ENCODE peak calls at places on chromosomes 13 and 19, in four cellular contexts. One of them, this sample, is unnamed.

GRCh38 chr19:17761148-17761547 is 9.9 kb downstream of the FCHO1 start:
- DNase-seq in K562: no peak
- DNase-seq in GM12878: no peak
- DNase-seq in IMR-90: no peak
- DNase-seq in this sample: no peak

GRCh38 chr13:68697551-68697950 is 1410.1 kb upstream of the ATXN8OS start:
- DNase-seq in IMR-90: no peak
- DNase-seq in K562: peak; percentile 48
- DNase-seq in GM12878: no peak
- DNase-seq in this sample: no peak

GRCh38 chr13:113951246-113951999 is 22.5 kb downstream of the C13orf46 start:
- DNase-seq in GM12878: no peak
- DNase-seq in IMR-90: peak; percentile 45
- DNase-seq in K562: peak; percentile 85
- DNase-seq in this sample: peak; percentile 56

GRCh38 chr13:92074658-92075057 is 676.2 kb downstream of the GPC5 start:
- DNase-seq in IMR-90: no peak
- DNase-seq in GM12878: no peak
- DNase-seq in K562: no peak
- DNase-seq in this sample: no peak

GRCh38 chr13:111398715-111399299 is 78.4 kb downstream of the TEX29 start:
- DNase-seq in GM12878: no peak
- DNase-seq in IMR-90: no peak
- DNase-seq in K562: peak; percentile 18
- DNase-seq in this sample: no peak

GRCh38 chr13:79771493-79771892 is 290.5 kb downstream of the NDFIP2 start:
- DNase-seq in K562: no peak
- DNase-seq in IMR-90: no peak
- DNase-seq in GM12878: no peak
- DNase-seq in this sample: no peak

GRCh38 chr13:108263961-108264360 is 5.6 kb upstream of the TNFSF13B start:
- DNase-seq in GM12878: no peak
- DNase-seq in K562: no peak
- DNase-seq in IMR-90: no peak
- DNase-seq in this sample: no peak

GRCh38 chr19:43474986-43475705 is 9.7 kb upstream of the LYPD3 start:
- DNase-seq in GM12878: no peak
- DNase-seq in K562: peak; percentile 98
- DNase-seq in IMR-90: peak; percentile 97
- DNase-seq in this sample: peak; percentile 95

GRCh38 chr13:113991676-113992179 is 17.9 kb upstream of the C13orf46 start:
- DNase-seq in GM12878: no peak
- DNase-seq in IMR-90: no peak
- DNase-seq in K562: no peak
- DNase-seq in this sample: no peak

DNA sequence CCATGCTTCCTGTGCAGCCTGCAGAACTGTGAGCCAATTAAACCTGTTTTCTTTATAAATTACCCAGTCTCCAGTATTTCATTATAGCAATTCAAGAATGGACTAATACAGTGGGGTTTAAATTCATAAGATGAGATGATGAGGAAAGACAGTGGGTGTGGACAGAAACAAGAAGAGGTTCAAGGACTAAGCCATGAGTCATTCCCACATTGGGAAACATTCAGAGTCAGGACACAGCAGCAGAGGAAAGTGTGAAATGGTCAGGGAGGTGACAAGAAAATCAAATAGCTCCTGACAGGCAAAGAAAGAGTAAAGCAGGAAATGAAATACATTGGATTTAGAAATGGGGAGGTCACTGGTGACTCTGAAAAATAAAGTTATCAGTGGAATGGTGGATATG is 9.1 kb downstream of the ZNF841 start:
- DNase-seq in K562: no peak
- DNase-seq in IMR-90: peak; percentile 30
- DNase-seq in GM12878: no peak
- DNase-seq in this sample: no peak
- H3K4me3 ChIP-seq in K562: no peak overlapping the region
- H3K4me3 ChIP-seq in IMR-90: no peak overlapping the region
- H3K4me3 ChIP-seq in GM12878: no peak overlapping the region
- H3K4me3 ChIP-seq in this sample: no peak overlapping the region

DNA sequence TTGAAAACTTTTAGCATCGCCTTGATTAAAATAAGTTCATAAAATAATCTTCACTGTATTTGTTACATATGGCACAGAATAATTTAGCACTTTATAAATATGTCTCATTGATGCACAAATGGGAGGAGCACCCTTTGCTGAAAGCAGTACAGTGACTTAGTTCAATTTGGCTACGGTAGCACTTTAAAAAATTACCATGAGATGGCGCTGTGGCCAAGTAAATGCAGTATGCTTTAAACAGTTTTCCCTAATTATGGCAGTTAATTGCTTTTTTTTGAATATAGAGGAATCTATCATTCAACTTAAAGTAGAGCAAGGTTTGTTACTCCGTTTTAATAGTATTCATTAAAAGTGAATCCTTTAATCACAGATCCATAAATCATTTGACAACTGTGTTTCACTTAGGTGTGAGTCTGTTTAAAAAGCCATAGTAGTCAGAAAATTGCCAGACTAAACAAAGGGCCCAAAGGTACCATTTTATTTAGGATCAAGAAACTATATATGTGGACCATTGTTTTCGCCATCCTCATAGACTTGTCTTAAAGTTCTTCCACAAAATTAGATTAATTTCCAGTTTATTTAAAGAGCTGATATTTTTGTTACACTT is 34.7 kb upstream of the ESD start:
- DNase-seq in GM12878: no peak
- DNase-seq in K562: peak; percentile 10
- DNase-seq in IMR-90: peak; percentile 58
- DNase-seq in this sample: peak; percentile 60
- TF ChIP-seq FOS in GM12878: no peak
- TF ChIP-seq FOS in K562: no peak
- TF ChIP-seq FOS in IMR-90: no peak
- TF ChIP-seq FOS in this sample: no peak

GRCh38 chr19:2051771-2052704 is 994 bp upstream of the MKNK2 start:
- DNase-seq in K562: no peak
- DNase-seq in GM12878: peak; percentile 72
- DNase-seq in IMR-90: no peak
- DNase-seq in this sample: no peak
- H3K4me3 ChIP-seq in K562: peak overlapping the region; percentile 90
- H3K4me3 ChIP-seq in GM12878: peak overlapping the region; percentile 37
- H3K4me3 ChIP-seq in IMR-90: no peak overlapping the region
- H3K4me3 ChIP-seq in this sample: no peak overlapping the region

GRCh38 chr19:2950286-2951124 is 5.7 kb upstream of the ZNF77 start:
- DNase-seq in IMR-90: peak; percentile 99
- DNase-seq in GM12878: peak; percentile 99
- DNase-seq in K562: peak; percentile 99
- DNase-seq in this sample: peak; percentile 100
- TF ChIP-seq FOS in IMR-90: no peak
- TF ChIP-seq FOS in GM12878: no peak
- TF ChIP-seq FOS in K562: peak; percentile 75
- TF ChIP-seq FOS in this sample: peak; percentile 2

DNA sequence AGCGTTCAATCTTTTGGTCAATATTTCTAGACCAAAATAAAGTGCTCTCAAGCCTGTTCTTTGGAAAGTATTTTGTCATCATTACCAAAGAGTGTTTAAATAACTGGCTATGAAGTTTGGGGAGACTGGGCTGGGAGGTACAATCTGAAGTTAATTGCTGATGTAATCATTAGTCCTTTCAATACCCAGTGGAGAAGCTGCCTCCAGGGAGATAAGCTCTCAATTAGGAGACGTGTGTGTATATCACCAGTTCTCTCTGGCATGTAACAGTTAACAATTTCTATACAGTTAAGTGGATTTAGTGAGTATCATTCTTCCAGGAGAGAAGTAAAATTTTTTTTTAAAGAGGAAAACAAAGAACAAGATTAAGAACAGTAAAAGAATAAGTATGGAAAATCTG is 1.4 kb downstream of the COL4A1 start:
- DNase-seq in IMR-90: no peak
- DNase-seq in K562: no peak
- DNase-seq in GM12878: no peak
- DNase-seq in this sample: no peak
- H3K4me3 ChIP-seq in IMR-90: peak overlapping the region; percentile 84
- H3K4me3 ChIP-seq in K562: no peak overlapping the region
- H3K4me3 ChIP-seq in GM12878: no peak overlapping the region
- H3K4me3 ChIP-seq in this sample: peak overlapping the region; percentile 64

DNA sequence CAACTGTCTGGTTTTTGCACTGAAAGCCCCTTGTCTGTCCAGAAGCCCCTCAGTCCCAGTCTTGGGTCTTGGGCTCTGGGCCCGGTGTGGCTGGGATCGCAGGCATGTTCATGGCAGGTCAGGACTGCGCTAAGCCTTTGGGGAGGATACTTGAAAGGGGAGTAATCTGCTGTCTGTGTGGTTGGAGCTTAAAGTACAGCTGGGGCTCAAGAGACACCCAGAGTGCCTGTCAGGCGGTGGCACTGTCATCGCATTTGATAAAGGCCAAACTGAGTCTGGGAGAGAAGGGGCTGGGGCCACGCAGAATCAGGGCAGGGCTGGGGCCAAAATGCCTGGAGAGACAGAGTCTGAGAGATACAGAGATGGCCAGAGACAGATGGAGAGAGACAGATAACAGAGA is 4.2 kb upstream of the CILP2 start:
- DNase-seq in K562: no peak
- DNase-seq in IMR-90: no peak
- DNase-seq in GM12878: no peak
- DNase-seq in this sample: no peak
- TF ChIP-seq FOS in K562: no peak
- TF ChIP-seq FOS in IMR-90: no peak
- TF ChIP-seq FOS in GM12878: no peak
- TF ChIP-seq FOS in this sample: no peak

GRCh38 chr13:78608705-78609463 is 5.5 kb upstream of the POU4F1 start:
- DNase-seq in GM12878: no peak
- DNase-seq in IMR-90: no peak
- DNase-seq in K562: no peak
- DNase-seq in this sample: peak; percentile 28
- H3K4me3 ChIP-seq in GM12878: peak overlapping the region; percentile 64
- H3K4me3 ChIP-seq in IMR-90: peak overlapping the region; percentile 42
- H3K4me3 ChIP-seq in K562: no peak overlapping the region
- H3K4me3 ChIP-seq in this sample: peak overlapping the region; percentile 43

GRCh38 chr19:40530091-40530901 is 46.4 kb upstream of the SHKBP1 start:
- DNase-seq in K562: peak; percentile 91
- DNase-seq in GM12878: no peak
- DNase-seq in IMR-90: no peak
- DNase-seq in this sample: no peak

GRCh38 chr19:40528533-40529092 is 48.1 kb upstream of the SHKBP1 start:
- DNase-seq in GM12878: no peak
- DNase-seq in IMR-90: no peak
- DNase-seq in K562: no peak
- DNase-seq in this sample: no peak

GRCh38 chr19:40529093-40529954 is 47.3 kb upstream of the SHKBP1 start:
- DNase-seq in GM12878: peak; percentile 57
- DNase-seq in K562: peak; percentile 97
- DNase-seq in IMR-90: peak; percentile 61
- DNase-seq in this sample: peak; percentile 87

GRCh38 chr19:40525234-40526051 is 51.2 kb upstream of the SHKBP1 start:
- DNase-seq in IMR-90: no peak
- DNase-seq in GM12878: no peak
- DNase-seq in K562: peak; percentile 38
- DNase-seq in this sample: no peak

DNA sequence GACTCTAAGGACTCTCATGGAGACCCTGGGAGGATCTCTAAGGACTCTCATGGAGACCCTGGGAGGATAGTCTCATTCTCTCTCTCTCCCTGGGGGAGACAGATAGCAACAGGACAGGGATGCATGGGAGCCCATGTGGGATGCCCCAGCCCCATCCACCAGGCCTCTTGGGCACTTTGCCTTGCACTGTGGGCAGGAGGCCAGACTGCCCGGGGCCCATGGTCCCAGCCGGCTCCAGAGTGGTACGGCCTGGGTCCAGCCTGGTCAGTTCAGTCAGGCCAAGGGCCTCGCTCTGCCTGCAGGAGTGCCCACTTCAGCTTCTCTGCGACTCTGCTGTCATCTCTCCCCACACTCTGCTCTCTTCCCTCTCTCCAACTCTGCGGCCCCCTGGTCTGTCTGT is 48.6 kb upstream of the SHKBP1 start:
- DNase-seq in K562: no peak
- DNase-seq in GM12878: no peak
- DNase-seq in IMR-90: no peak
- DNase-seq in this sample: no peak
- TF ChIP-seq FOS in K562: no peak
- TF ChIP-seq FOS in GM12878: no peak
- TF ChIP-seq FOS in IMR-90: no peak
- TF ChIP-seq FOS in this sample: no peak

DNA sequence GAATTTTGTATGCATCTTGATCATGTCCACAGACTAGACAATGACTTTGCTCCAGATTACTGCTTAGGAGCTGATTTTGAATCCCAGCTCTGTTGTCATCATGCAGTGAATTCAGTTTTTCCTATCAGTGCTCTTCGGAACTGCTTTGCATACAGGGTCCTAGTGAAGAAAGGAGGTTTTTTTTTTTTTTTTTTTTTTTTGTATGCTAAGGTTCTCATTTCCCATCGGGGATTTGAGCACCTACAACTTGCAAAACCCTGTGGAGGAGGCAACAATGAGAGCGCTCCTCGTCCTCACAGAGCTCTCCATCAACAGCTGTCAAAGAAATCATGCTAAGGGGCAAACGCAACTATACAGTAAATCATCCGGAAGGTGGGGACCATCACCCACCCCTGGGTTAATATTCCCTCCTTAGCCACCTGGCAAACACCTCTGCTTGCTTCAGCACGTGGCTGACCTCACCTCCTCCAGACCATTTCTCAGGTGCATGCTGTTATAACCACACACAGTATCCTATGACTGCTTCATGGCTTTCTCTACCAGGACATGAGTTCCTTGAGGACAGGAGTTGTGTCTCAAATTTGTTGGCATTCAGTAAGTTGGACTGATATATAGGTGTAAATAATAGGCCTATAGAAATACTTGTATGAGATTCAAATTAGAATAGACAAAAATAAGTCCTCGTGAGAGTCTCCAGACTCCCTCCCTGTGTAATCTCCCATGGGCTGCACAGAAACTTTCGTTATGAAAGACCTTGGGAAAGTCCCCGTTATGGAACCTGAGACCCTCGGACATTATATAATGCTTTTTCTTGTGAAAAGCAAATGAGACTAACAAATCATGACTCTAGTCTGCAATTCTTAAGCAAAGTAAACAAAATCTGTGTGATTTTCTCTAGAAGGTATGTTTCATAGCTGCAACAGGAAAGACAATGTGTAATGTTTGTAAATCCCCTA is 113.8 kb downstream of the KATNAL1 start:
- DNase-seq in K562: no peak
- DNase-seq in GM12878: peak; percentile 63
- DNase-seq in IMR-90: no peak
- DNase-seq in this sample: no peak
- H3K4me3 ChIP-seq in K562: no peak overlapping the region
- H3K4me3 ChIP-seq in GM12878: no peak overlapping the region
- H3K4me3 ChIP-seq in IMR-90: no peak overlapping the region
- H3K4me3 ChIP-seq in this sample: no peak overlapping the region

This sample was measured in endothelial cell of umbilical vein.